ENCODE peak calls at places on chromosomes 6 and 20, in ten cellular contexts. R is activated T-helper 2 cell treated with anti-CD3 and anti-CD28 coated beads, Interferon-gamma antibody, Interleukin-2, Interleukin-4, amounts not matched to agents 10 μg/mL and 5 μg/mL and 100 μg/mL, durations not matched to agents 14 hours and 24 hours and 36 hours; G is Peyer's patch; L is stimulated activated CD8-positive, alpha-beta memory T cell treated with anti-CD3 and anti-CD28 coated beads, Interleukin-4, amount 100 ng/mL, for 24 hours; S is NB4; X is activated CD8-positive, alpha-beta memory T cell treated with anti-CD3 and anti-CD28 coated beads, Interleukin-2, amount 50 U/mL, for 48 hours; F is iPS-NIHi11; B is stimulated activated CD4-positive, alpha-beta T cell treated with anti-CD3 and anti-CD28 coated beads, Interleukin-4, amount 100 ng/mL, for 1 hour; I is HTR-8/SVneo; A is activated CD4-positive, alpha-beta T cell treated with anti-CD3 and anti-CD28 coated beads, Interleukin-2, amount 50 U/mL, for 48 hours. Y is an unnamed sample.

GRCh38 chr6:121666809-121667208 is 231.4 kb downstream of the GJA1 start:
- DNase-seq in I (peak; percentile 39), R (no peak), A (no peak), L (no peak), X (no peak), B (no peak), F (peak; percentile 14), G (no peak), S (peak; percentile 85), Y (no peak)

GRCh38 chr6:42403415-42403814 is 48.3 kb downstream of the TRERF1 start:
- DNase-seq in L (no peak), R (no peak), G (no peak), F (no peak), I (no peak), B (no peak), X (peak; percentile 46), S (no peak), A (no peak), Y (peak; percentile 56)

GRCh38 chr6:156175971-156176421 is 601.2 kb upstream of the ARID1B start:
- DNase-seq in L (no peak), X (no peak), F (peak; percentile 55), S (peak; percentile 10), A (no peak), I (no peak), R (no peak), B (no peak), G (no peak), Y (peak; percentile 20)

GRCh38 chr20:46875059-46875458 is 19.6 kb upstream of the EYA2 start:
- DNase-seq in I (no peak), F (no peak), B (no peak), S (no peak), L (no peak), R (no peak), X (no peak), A (no peak), G (no peak), Y (no peak)

GRCh38 chr20:23125159-23125558 is 39.0 kb upstream of the CD93 start:
- DNase-seq in R (no peak), I (no peak), S (no peak), B (no peak), F (no peak), A (no peak), X (no peak), G (no peak), L (no peak), Y (no peak)

GRCh38 chr20:59848182-59848581 is 85.3 kb downstream of the SYCP2 start:
- DNase-seq in G (no peak), X (no peak), B (no peak), A (no peak), S (no peak), I (no peak), R (no peak), L (no peak), F (no peak), Y (no peak)

GRCh38 chr20:62578294-62578897 is 63.9 kb upstream of the SLCO4A1 start:
- DNase-seq in B (no peak), S (peak; percentile 65), A (no peak), X (no peak), G (no peak), L (no peak), R (no peak), I (no peak), F (peak; percentile 52), Y (no peak)

GRCh38 chr6:8047466-8048292 is 16.5 kb downstream of the BLOC1S5 start:
- DNase-seq in A (no peak), I (no peak), G (no peak), X (no peak), R (no peak), B (no peak), S (no peak), F (no peak), L (no peak), Y (no peak)

GRCh38 chr20:1933465-1933870 is 38.3 kb downstream of the SIRPA start:
- DNase-seq in I (no peak), A (no peak), R (no peak), S (no peak), X (no peak), G (no peak), L (no peak), B (no peak), F (no peak), Y (peak; percentile 25)

GRCh38 chr6:9502991-9503761 is 911.7 kb downstream of the TFAP2A start:
- DNase-seq in B (no peak), L (no peak), G (no peak), I (peak; percentile 67), S (no peak), F (peak; percentile 8), R (no peak), X (no peak), A (no peak), Y (no peak)

GRCh38 chr6:16575655-16576054 is 185.6 kb downstream of the ATXN1 start:
- DNase-seq in B (no peak), G (no peak), S (no peak), F (no peak), L (no peak), I (no peak), R (no peak), X (no peak), A (no peak), Y (no peak)

GRCh38 chr6:170124150-170124549 is 166.7 kb downstream of the DLL1 start:
- DNase-seq in X (no peak), B (no peak), R (no peak), I (no peak), G (peak; percentile 4), L (no peak), S (no peak), A (no peak), F (no peak), Y (peak; percentile 8)

GRCh38 chr6:19569563-19569962 is 267.6 kb upstream of the ID4 start:
- DNase-seq in R (no peak), A (no peak), I (no peak), F (no peak), S (no peak), G (no peak), L (no peak), X (no peak), B (no peak), Y (no peak)

GRCh38 chr6:80009531-80009930 is 5.1 kb downstream of the TTK start:
- DNase-seq in B (no peak), X (no peak), I (no peak), S (no peak), A (no peak), G (no peak), F (no peak), L (no peak), R (no peak), Y (no peak)

GRCh38 chr6:139829557-139829956 is 455.1 kb upstream of the CITED2 start:
- DNase-seq in I (no peak), A (no peak), G (no peak), L (no peak), R (no peak), S (no peak), X (no peak), B (no peak), F (no peak), Y (no peak)

GRCh38 chr6:33384581-33385020 is 7.0 kb upstream of the KIFC1 start:
- DNase-seq in I (peak; percentile 76), L (no peak), X (no peak), F (peak; percentile 40), R (no peak), S (peak; percentile 21), G (no peak), B (no peak), A (no peak), Y (no peak)